ENCODE peak calls at places on chromosomes 5 and 9, in five cellular contexts. R is choroid plexus epithelial cell, L is mesothelial cell of epicardium, F is heart left ventricle, Q is progenitor cell of endocrine pancreas. D is an unnamed sample.

GRCh38 chr9:29214702-29215248 is 1641.5 kb upstream of the C9orf72 start:
- DNase-seq in R (no peak), L (no peak), F (no peak), Q (peak), D (no peak)

GRCh38 chr5:127068771-127069330 is 4.5 kb downstream of the C5orf63 start:
- DNase-seq in R (peak), L (no peak), F (peak), Q (no peak), D (no peak)

GRCh38 chr9:1709347-1709746 is 305.8 kb upstream of the SMARCA2 start:
- DNase-seq in R (no peak), L (no peak), F (no peak), Q (no peak), D (no peak)

GRCh38 chr5:90092734-90093133 is 316.8 kb downstream of the CETN3 start:
- DNase-seq in R (peak), L (no peak), F (no peak), Q (no peak), D (no peak)

GRCh38 chr9:72925126-72925810 is 27.6 kb downstream of the ALDH1A1 start:
- DNase-seq in R (no peak), L (no peak), F (no peak), Q (no peak), D (no peak)

GRCh38 chr9:130765135-130766030 is 69.7 kb upstream of the ABL1 start:
- DNase-seq in R (no peak), L (no peak), F (no peak), Q (no peak), D (no peak)

GRCh38 chr9:88767504-88767790 is 223.8 kb upstream of the S1PR3 start:
- DNase-seq in R (no peak), L (no peak), F (no peak), Q (no peak), D (no peak)

GRCh38 chr5:146762830-146763229 is 115.7 kb downstream of the PPP2R2B start:
- DNase-seq in R (no peak), L (no peak), F (no peak), Q (no peak), D (no peak)

GRCh38 chr5:168106008-168106761 is 185.3 kb upstream of the WWC1 start:
- DNase-seq in R (peak), L (no peak), F (no peak), Q (no peak), D (no peak)

GRCh38 chr5:32964246-32964645 is 253.1 kb downstream of the NPR3 start:
- DNase-seq in R (peak), L (no peak), F (no peak), Q (no peak), D (no peak)

GRCh38 chr9:130095872-130096271 is 42.2 kb downstream of the GPR107 start:
- DNase-seq in R (no peak), L (no peak), F (no peak), Q (no peak), D (no peak)

GRCh38 chr5:31537856-31538255 is 5.8 kb downstream of the C5orf22 start:
- DNase-seq in R (peak), L (no peak), F (no peak), Q (no peak), D (no peak)
- TF ChIP-seq CTCF in R (no peak), L (no peak), F (no peak), Q (no peak), D (no peak)

GRCh38 chr9:116238225-116238624 is 84.6 kb downstream of the PAPPA start:
- DNase-seq in R (peak), L (no peak), F (no peak), Q (no peak), D (no peak)

GRCh38 chr9:116234091-116234490 is 80.5 kb downstream of the PAPPA start:
- DNase-seq in R (peak), L (no peak), F (peak), Q (no peak), D (no peak)

GRCh38 chr9:116233160-116233530 is 79.6 kb downstream of the PAPPA start:
- DNase-seq in R (no peak), L (no peak), F (no peak), Q (no peak), D (no peak)

GRCh38 chr9:116238751-116239340 is 85.3 kb downstream of the PAPPA start:
- DNase-seq in R (peak), L (no peak), F (no peak), Q (no peak), D (no peak)

GRCh38 chr9:116237456-116237855 is 83.9 kb downstream of the PAPPA start:
- DNase-seq in R (no peak), L (no peak), F (no peak), Q (no peak), D (no peak)
- TF ChIP-seq CTCF in R (no peak), L (no peak), F (no peak), Q (no peak), D (no peak)

GRCh38 chr5:169832236-169832635 is 148.1 kb downstream of the INSYN2B start:
- DNase-seq in R (no peak), L (no peak), F (no peak), Q (no peak), D (no peak)

GRCh38 chr5:169827769-169828168 is 152.5 kb downstream of the INSYN2B start:
- DNase-seq in R (no peak), L (no peak), F (no peak), Q (no peak), D (no peak)

GRCh38 chr5:169831331-169831730 is 149.0 kb downstream of the INSYN2B start:
- DNase-seq in R (no peak), L (no peak), F (no peak), Q (no peak), D (no peak)

GRCh38 chr5:169828385-169828784 is 151.9 kb downstream of the INSYN2B start:
- DNase-seq in R (no peak), L (no peak), F (no peak), Q (no peak), D (no peak)

DNA sequence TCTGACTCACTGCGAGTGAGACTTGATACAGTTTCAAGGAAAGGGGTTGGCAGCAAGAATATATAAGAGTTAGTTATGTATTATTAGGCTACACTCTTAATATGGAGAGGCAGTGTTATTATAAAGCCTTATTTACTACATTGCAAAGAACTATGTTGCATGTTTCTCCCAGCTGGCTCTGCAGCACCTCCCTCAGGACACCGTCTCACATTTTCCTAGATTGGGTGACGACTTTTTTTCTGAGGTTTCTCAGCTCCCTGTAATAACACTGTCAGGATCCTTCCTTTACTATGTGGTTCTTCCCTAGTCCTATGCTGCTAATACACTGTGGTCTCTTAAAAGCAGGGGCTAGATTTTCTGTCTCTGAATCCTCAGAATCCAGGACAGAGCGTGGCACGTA is 153.7 kb downstream of the INSYN2B start:
- DNase-seq in R (peak), L (no peak), F (no peak), Q (no peak), D (no peak)
- TF ChIP-seq CTCF in R (peak), L (no peak), F (no peak), Q (no peak), D (no peak)

GRCh38 chr5:135724475-135725065 is 109.9 kb upstream of the SLC25A48 start:
- DNase-seq in R (no peak), L (no peak), F (no peak), Q (no peak), D (no peak)

DNA sequence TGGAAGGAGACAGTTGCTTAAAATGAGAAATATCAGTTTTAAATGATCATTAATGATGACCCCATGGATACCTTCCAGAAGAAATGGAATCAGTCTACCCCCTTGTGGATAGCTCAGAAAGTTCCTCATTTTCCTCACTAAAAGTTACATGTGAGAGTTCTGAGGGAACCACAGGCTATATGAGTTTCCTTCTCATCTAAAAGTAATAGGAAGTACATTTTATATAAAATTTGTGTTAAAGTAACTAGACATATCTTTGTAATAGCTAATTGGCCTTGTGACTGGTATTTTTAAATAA is 104.9 kb upstream of the SLC25A48 start:
- DNase-seq in R (peak), L (no peak), F (no peak), Q (no peak), D (no peak)
- TF ChIP-seq CTCF in R (peak), L (peak), F (peak), Q (peak), D (no peak)

GRCh38 chr5:72587909-72588308 is 80.7 kb upstream of the ZNF366 start:
- DNase-seq in R (peak), L (no peak), F (no peak), Q (no peak), D (no peak)

GRCh38 chr5:72586788-72587530 is 79.7 kb upstream of the ZNF366 start:
- DNase-seq in R (peak), L (no peak), F (no peak), Q (no peak), D (no peak)

DNA sequence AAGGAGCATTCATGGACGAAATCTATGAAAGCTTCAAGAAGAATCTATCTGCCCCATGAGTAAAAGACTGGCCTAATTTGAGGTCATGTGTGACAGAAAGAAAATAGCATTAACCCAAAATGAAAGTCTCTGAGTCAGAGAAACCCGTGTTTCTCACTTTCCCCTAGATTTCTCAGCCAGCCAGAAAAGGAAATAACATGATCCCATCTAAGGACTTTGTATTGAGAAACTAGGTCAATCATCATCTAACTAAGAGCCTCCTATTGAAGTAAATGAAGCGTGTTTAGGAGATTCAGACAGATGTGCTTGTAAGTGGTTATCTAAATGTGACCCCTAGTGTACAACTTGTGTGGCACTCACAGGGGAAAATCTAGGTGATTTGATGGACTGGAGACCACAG is 77.3 kb upstream of the ZNF366 start:
- DNase-seq in R (peak), L (no peak), F (no peak), Q (no peak), D (no peak)
- TF ChIP-seq CTCF in R (no peak), L (no peak), F (no peak), Q (no peak), D (no peak)

GRCh38 chr9:90793729-90794128 is 7.9 kb upstream of the SYK start:
- DNase-seq in R (no peak), L (no peak), F (no peak), Q (no peak), D (no peak)

GRCh38 chr9:90789862-90790261 is 11.8 kb upstream of the SYK start:
- DNase-seq in R (no peak), L (no peak), F (no peak), Q (no peak), D (no peak)

GRCh38 chr9:90787771-90788460 is 13.7 kb upstream of the SYK start:
- DNase-seq in R (no peak), L (no peak), F (no peak), Q (no peak), D (no peak)

GRCh38 chr9:90783964-90784363 is 17.7 kb upstream of the SYK start:
- DNase-seq in R (no peak), L (no peak), F (no peak), Q (no peak), D (no peak)

DNA sequence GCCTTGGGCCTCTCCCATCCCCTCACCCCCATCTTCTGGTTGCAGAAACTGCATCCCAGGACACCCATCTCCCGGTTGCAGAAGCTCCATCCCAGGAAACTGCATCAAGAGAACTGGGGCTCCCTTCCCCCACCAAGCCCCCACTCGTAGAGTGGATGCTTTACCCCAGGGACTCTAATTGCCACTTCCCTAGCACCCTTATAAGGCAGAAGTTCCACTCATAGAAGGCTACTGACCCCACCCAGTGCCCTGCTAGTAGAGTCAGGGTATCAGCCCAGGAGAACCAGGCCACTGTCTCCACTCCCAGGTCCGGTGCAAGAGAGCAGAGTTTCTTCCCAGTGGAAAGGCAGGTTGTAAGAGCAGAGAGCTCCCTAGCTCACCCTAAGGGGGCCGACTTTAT is 12.2 kb upstream of the SYK start:
- DNase-seq in R (no peak), L (no peak), F (no peak), Q (no peak), D (no peak)
- TF ChIP-seq CTCF in R (no peak), L (no peak), F (no peak), Q (no peak), D (no peak)

GRCh38 chr5:57340681-57341080 is 141.9 kb downstream of the ACTBL2 start:
- DNase-seq in R (no peak), L (no peak), F (no peak), Q (no peak), D (no peak)

GRCh38 chr5:57338849-57339340 is 143.7 kb downstream of the ACTBL2 start:
- DNase-seq in R (no peak), L (no peak), F (no peak), Q (no peak), D (no peak)

GRCh38 chr5:57335092-57335491 is 147.5 kb downstream of the ACTBL2 start:
- DNase-seq in R (peak), L (no peak), F (no peak), Q (no peak), D (no peak)

GRCh38 chr5:57341380-57341979 is 141.1 kb downstream of the ACTBL2 start:
- DNase-seq in R (peak), L (no peak), F (no peak), Q (no peak), D (no peak)

GRCh38 chr5:57338068-57338848 is 144.4 kb downstream of the ACTBL2 start:
- DNase-seq in R (peak), L (no peak), F (no peak), Q (no peak), D (no peak)
- TF ChIP-seq CTCF in R (peak), L (no peak), F (peak), Q (peak), D (no peak)

DNA sequence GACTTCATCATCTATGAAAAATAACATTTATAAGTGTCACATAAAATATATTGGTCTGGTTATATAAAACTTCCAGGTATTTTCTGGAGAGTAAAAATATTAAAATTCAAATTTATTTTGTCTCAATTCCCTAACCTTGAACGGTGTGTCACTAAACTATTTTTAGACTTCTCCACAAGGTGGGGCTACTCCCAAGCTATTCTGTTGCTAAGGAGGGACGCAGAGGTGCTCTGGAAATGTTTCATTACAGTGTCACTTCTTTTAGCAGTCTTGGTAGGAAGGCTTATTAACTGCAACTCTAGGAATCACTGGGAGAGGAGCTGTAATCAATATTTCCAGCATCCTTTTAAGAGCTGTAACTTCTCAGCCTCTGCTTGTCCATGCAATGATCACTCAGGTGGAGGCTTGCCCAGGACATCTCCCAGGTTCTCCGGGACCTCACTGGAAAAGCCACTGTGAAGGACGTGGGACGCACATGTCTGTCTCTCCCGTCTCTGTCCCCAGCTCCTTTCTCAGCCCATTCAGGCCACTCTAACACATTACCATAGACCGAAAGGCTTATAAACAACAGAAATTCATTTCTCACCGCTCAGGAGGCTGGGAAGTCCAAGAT is 32.5 kb upstream of the DNAH5 start:
- DNase-seq in R (peak), L (no peak), F (no peak), Q (no peak), D (no peak)
- TF ChIP-seq CTCF in R (peak), L (peak), F (no peak), Q (peak), D (no peak)